ENCODE peak calls at places on chromosomes 4 and X, in ten cellular contexts. One of them, this sample, is unnamed.

GRCh38 chr4:8410641-8411271 is 29.8 kb downstream of the ACOX3 start:
- DNase-seq in RWPE1: peak; percentile 55
- DNase-seq in AG04450: no peak
- DNase-seq in NB4: peak; percentile 70
- DNase-seq in prostate gland: peak; percentile 42
- DNase-seq in CD4-positive, alpha-beta T cell: no peak
- DNase-seq in tibial nerve: peak; percentile 51
- DNase-seq in left ventricle myocardium inferior: peak; percentile 66
- DNase-seq in astrocyte of the spinal cord: peak; percentile 59
- DNase-seq in mucosa of descending colon: peak; percentile 74
- DNase-seq in this sample: no peak

GRCh38 chr4:13430834-13431568 is 53.1 kb downstream of the RAB28 start:
- DNase-seq in RWPE1: no peak
- DNase-seq in AG04450: no peak
- DNase-seq in NB4: peak; percentile 49
- DNase-seq in prostate gland: no peak
- DNase-seq in CD4-positive, alpha-beta T cell: no peak
- DNase-seq in tibial nerve: no peak
- DNase-seq in left ventricle myocardium inferior: no peak
- DNase-seq in astrocyte of the spinal cord: no peak
- DNase-seq in mucosa of descending colon: no peak
- DNase-seq in this sample: no peak

GRCh38 chr4:110614173-110614948 is 8.5 kb downstream of the PITX2 start:
- DNase-seq in RWPE1: no peak
- DNase-seq in AG04450: no peak
- DNase-seq in NB4: no peak
- DNase-seq in prostate gland: no peak
- DNase-seq in CD4-positive, alpha-beta T cell: no peak
- DNase-seq in tibial nerve: no peak
- DNase-seq in left ventricle myocardium inferior: no peak
- DNase-seq in astrocyte of the spinal cord: no peak
- DNase-seq in mucosa of descending colon: no peak
- DNase-seq in this sample: no peak

GRCh38 chr4:24202579-24202978 is 312.7 kb upstream of the PPARGC1A start:
- DNase-seq in RWPE1: no peak
- DNase-seq in AG04450: no peak
- DNase-seq in NB4: no peak
- DNase-seq in prostate gland: no peak
- DNase-seq in CD4-positive, alpha-beta T cell: no peak
- DNase-seq in tibial nerve: no peak
- DNase-seq in left ventricle myocardium inferior: no peak
- DNase-seq in astrocyte of the spinal cord: no peak
- DNase-seq in mucosa of descending colon: no peak
- DNase-seq in this sample: no peak

GRCh38 chr4:8547108-8547911 is 32.9 kb upstream of the GPR78 start:
- DNase-seq in RWPE1: no peak
- DNase-seq in AG04450: no peak
- DNase-seq in NB4: peak; percentile 72
- DNase-seq in prostate gland: no peak
- DNase-seq in CD4-positive, alpha-beta T cell: no peak
- DNase-seq in tibial nerve: no peak
- DNase-seq in left ventricle myocardium inferior: no peak
- DNase-seq in astrocyte of the spinal cord: no peak
- DNase-seq in mucosa of descending colon: no peak
- DNase-seq in this sample: no peak

GRCh38 chrX:137418086-137418485 is 147.8 kb upstream of the ZIC3 start:
- DNase-seq in RWPE1: no peak
- DNase-seq in AG04450: no peak
- DNase-seq in NB4: no peak
- DNase-seq in prostate gland: no peak
- DNase-seq in CD4-positive, alpha-beta T cell: no peak
- DNase-seq in tibial nerve: no peak
- DNase-seq in left ventricle myocardium inferior: no peak
- DNase-seq in astrocyte of the spinal cord: no peak
- DNase-seq in mucosa of descending colon: no peak
- DNase-seq in this sample: no peak

GRCh38 chrX:2782778-2783177 is 30.9 kb downstream of the XG start:
- DNase-seq in RWPE1: no peak
- DNase-seq in AG04450: no peak
- DNase-seq in NB4: no peak
- DNase-seq in prostate gland: no peak
- DNase-seq in CD4-positive, alpha-beta T cell: no peak
- DNase-seq in tibial nerve: no peak
- DNase-seq in left ventricle myocardium inferior: no peak
- DNase-seq in astrocyte of the spinal cord: no peak
- DNase-seq in mucosa of descending colon: no peak
- DNase-seq in this sample: no peak

GRCh38 chrX:31580726-31581125 is 508.9 kb upstream of the FTHL17 start:
- DNase-seq in RWPE1: peak; percentile 29
- DNase-seq in AG04450: no peak
- DNase-seq in NB4: no peak
- DNase-seq in prostate gland: no peak
- DNase-seq in CD4-positive, alpha-beta T cell: no peak
- DNase-seq in tibial nerve: no peak
- DNase-seq in left ventricle myocardium inferior: no peak
- DNase-seq in astrocyte of the spinal cord: peak; percentile 38
- DNase-seq in mucosa of descending colon: no peak
- DNase-seq in this sample: no peak

GRCh38 chrX:95056901-95057300 is 1382.9 kb downstream of the FAM133A start:
- DNase-seq in RWPE1: no peak
- DNase-seq in AG04450: no peak
- DNase-seq in NB4: no peak
- DNase-seq in prostate gland: no peak
- DNase-seq in CD4-positive, alpha-beta T cell: no peak
- DNase-seq in tibial nerve: no peak
- DNase-seq in left ventricle myocardium inferior: no peak
- DNase-seq in astrocyte of the spinal cord: peak; percentile 49
- DNase-seq in mucosa of descending colon: no peak
- DNase-seq in this sample: no peak

GRCh38 chrX:56232221-56233082 is at the start of gene KLF8:
- DNase-seq in RWPE1: peak; percentile 31
- DNase-seq in AG04450: no peak
- DNase-seq in NB4: peak; percentile 2
- DNase-seq in prostate gland: peak; percentile 61
- DNase-seq in CD4-positive, alpha-beta T cell: peak; percentile 14
- DNase-seq in tibial nerve: peak; percentile 39
- DNase-seq in left ventricle myocardium inferior: peak; percentile 46
- DNase-seq in astrocyte of the spinal cord: no peak
- DNase-seq in mucosa of descending colon: peak; percentile 77
- DNase-seq in this sample: no peak

GRCh38 chrX:65532016-65532415 is 2.6 kb downstream of the LAS1L start:
- DNase-seq in RWPE1: no peak
- DNase-seq in AG04450: no peak
- DNase-seq in NB4: no peak
- DNase-seq in prostate gland: no peak
- DNase-seq in CD4-positive, alpha-beta T cell: no peak
- DNase-seq in tibial nerve: no peak
- DNase-seq in left ventricle myocardium inferior: no peak
- DNase-seq in astrocyte of the spinal cord: no peak
- DNase-seq in mucosa of descending colon: no peak
- DNase-seq in this sample: no peak

GRCh38 chrX:56564182-56564885 is 907 bp downstream of the UBQLN2 start:
- DNase-seq in RWPE1: peak; percentile 26
- DNase-seq in AG04450: peak; percentile 1
- DNase-seq in NB4: peak; percentile 7
- DNase-seq in prostate gland: peak; percentile 3
- DNase-seq in CD4-positive, alpha-beta T cell: no peak
- DNase-seq in tibial nerve: no peak
- DNase-seq in left ventricle myocardium inferior: no peak
- DNase-seq in astrocyte of the spinal cord: peak; percentile 39
- DNase-seq in mucosa of descending colon: peak; percentile 32
- DNase-seq in this sample: peak; percentile 37

GRCh38 chr4:162101337-162101736 is 62.5 kb downstream of the FSTL5 start:
- DNase-seq in RWPE1: no peak
- DNase-seq in AG04450: no peak
- DNase-seq in NB4: no peak
- DNase-seq in prostate gland: no peak
- DNase-seq in CD4-positive, alpha-beta T cell: no peak
- DNase-seq in tibial nerve: no peak
- DNase-seq in left ventricle myocardium inferior: no peak
- DNase-seq in astrocyte of the spinal cord: no peak
- DNase-seq in mucosa of descending colon: no peak
- DNase-seq in this sample: no peak

GRCh38 chr4:162104459-162105124 is 59.2 kb downstream of the FSTL5 start:
- DNase-seq in RWPE1: no peak
- DNase-seq in AG04450: no peak
- DNase-seq in NB4: no peak
- DNase-seq in prostate gland: no peak
- DNase-seq in CD4-positive, alpha-beta T cell: no peak
- DNase-seq in tibial nerve: no peak
- DNase-seq in left ventricle myocardium inferior: no peak
- DNase-seq in astrocyte of the spinal cord: no peak
- DNase-seq in mucosa of descending colon: no peak
- DNase-seq in this sample: no peak

DNA sequence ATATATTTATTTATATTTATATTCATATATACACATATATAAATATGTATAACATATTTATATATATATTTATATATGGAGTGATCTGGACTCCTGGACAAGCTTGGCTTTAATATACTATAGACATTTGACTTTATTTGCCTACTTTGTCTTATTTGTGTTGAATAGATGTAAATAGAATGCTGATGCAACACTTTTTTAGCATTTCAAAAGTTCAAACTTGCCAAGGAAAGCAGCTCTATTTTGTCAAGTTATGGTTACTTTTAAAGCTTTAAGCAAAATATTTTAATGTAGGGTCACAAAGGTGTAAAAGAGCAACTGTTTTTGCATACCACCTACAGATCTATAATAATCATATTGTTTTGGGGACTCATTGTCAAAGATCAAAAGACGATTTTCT is 61.1 kb downstream of the FSTL5 start:
- DNase-seq in RWPE1: no peak
- DNase-seq in AG04450: no peak
- DNase-seq in NB4: no peak
- DNase-seq in prostate gland: no peak
- DNase-seq in CD4-positive, alpha-beta T cell: no peak
- DNase-seq in tibial nerve: no peak
- DNase-seq in left ventricle myocardium inferior: no peak
- DNase-seq in astrocyte of the spinal cord: no peak
- DNase-seq in mucosa of descending colon: no peak
- DNase-seq in this sample: no peak
- TF ChIP-seq CTCF in RWPE1: no peak
- TF ChIP-seq CTCF in AG04450: no peak
- TF ChIP-seq CTCF in NB4: no peak
- TF ChIP-seq CTCF in prostate gland: no peak
- TF ChIP-seq CTCF in CD4-positive, alpha-beta T cell: no peak
- TF ChIP-seq CTCF in tibial nerve: no peak
- TF ChIP-seq CTCF in left ventricle myocardium inferior: no peak
- TF ChIP-seq CTCF in astrocyte of the spinal cord: no peak
- TF ChIP-seq CTCF in mucosa of descending colon: no peak
- TF ChIP-seq CTCF in this sample: no peak

GRCh38 chrX:13415551-13415950 is 95.7 kb upstream of the ATXN3L start:
- DNase-seq in RWPE1: no peak
- DNase-seq in AG04450: no peak
- DNase-seq in NB4: no peak
- DNase-seq in prostate gland: no peak
- DNase-seq in CD4-positive, alpha-beta T cell: no peak
- DNase-seq in tibial nerve: no peak
- DNase-seq in left ventricle myocardium inferior: no peak
- DNase-seq in astrocyte of the spinal cord: no peak
- DNase-seq in mucosa of descending colon: no peak
- DNase-seq in this sample: no peak

GRCh38 chrX:13420545-13421183 is 100.8 kb upstream of the ATXN3L start:
- DNase-seq in RWPE1: no peak
- DNase-seq in AG04450: no peak
- DNase-seq in NB4: no peak
- DNase-seq in prostate gland: no peak
- DNase-seq in CD4-positive, alpha-beta T cell: no peak
- DNase-seq in tibial nerve: no peak
- DNase-seq in left ventricle myocardium inferior: no peak
- DNase-seq in astrocyte of the spinal cord: no peak
- DNase-seq in mucosa of descending colon: no peak
- DNase-seq in this sample: no peak

GRCh38 chrX:13418126-13419091 is 98.6 kb upstream of the ATXN3L start:
- DNase-seq in RWPE1: peak; percentile 18
- DNase-seq in AG04450: no peak
- DNase-seq in NB4: no peak
- DNase-seq in prostate gland: no peak
- DNase-seq in CD4-positive, alpha-beta T cell: no peak
- DNase-seq in tibial nerve: no peak
- DNase-seq in left ventricle myocardium inferior: no peak
- DNase-seq in astrocyte of the spinal cord: peak; percentile 15
- DNase-seq in mucosa of descending colon: no peak
- DNase-seq in this sample: no peak

GRCh38 chrX:13419276-13419675 is 99.4 kb upstream of the ATXN3L start:
- DNase-seq in RWPE1: no peak
- DNase-seq in AG04450: no peak
- DNase-seq in NB4: no peak
- DNase-seq in prostate gland: no peak
- DNase-seq in CD4-positive, alpha-beta T cell: no peak
- DNase-seq in tibial nerve: no peak
- DNase-seq in left ventricle myocardium inferior: no peak
- DNase-seq in astrocyte of the spinal cord: no peak
- DNase-seq in mucosa of descending colon: no peak
- DNase-seq in this sample: no peak

GRCh38 chrX:13419918-13420317 is 100.1 kb upstream of the ATXN3L start:
- DNase-seq in RWPE1: no peak
- DNase-seq in AG04450: no peak
- DNase-seq in NB4: no peak
- DNase-seq in prostate gland: no peak
- DNase-seq in CD4-positive, alpha-beta T cell: no peak
- DNase-seq in tibial nerve: no peak
- DNase-seq in left ventricle myocardium inferior: no peak
- DNase-seq in astrocyte of the spinal cord: no peak
- DNase-seq in mucosa of descending colon: no peak
- DNase-seq in this sample: no peak
- TF ChIP-seq CTCF in RWPE1: no peak
- TF ChIP-seq CTCF in AG04450: no peak
- TF ChIP-seq CTCF in NB4: no peak
- TF ChIP-seq CTCF in prostate gland: no peak
- TF ChIP-seq CTCF in CD4-positive, alpha-beta T cell: no peak
- TF ChIP-seq CTCF in tibial nerve: no peak
- TF ChIP-seq CTCF in left ventricle myocardium inferior: no peak
- TF ChIP-seq CTCF in astrocyte of the spinal cord: no peak
- TF ChIP-seq CTCF in mucosa of descending colon: no peak
- TF ChIP-seq CTCF in this sample: no peak

GRCh38 chr4:42750091-42750490 is 93.2 kb upstream of the ATP8A1 start:
- DNase-seq in RWPE1: no peak
- DNase-seq in AG04450: no peak
- DNase-seq in NB4: peak; percentile 52
- DNase-seq in prostate gland: peak; percentile 12
- DNase-seq in CD4-positive, alpha-beta T cell: no peak
- DNase-seq in tibial nerve: no peak
- DNase-seq in left ventricle myocardium inferior: no peak
- DNase-seq in astrocyte of the spinal cord: no peak
- DNase-seq in mucosa of descending colon: peak; percentile 34
- DNase-seq in this sample: no peak
- TF ChIP-seq CTCF in RWPE1: no peak
- TF ChIP-seq CTCF in AG04450: no peak
- TF ChIP-seq CTCF in NB4: no peak
- TF ChIP-seq CTCF in prostate gland: peak; percentile 12
- TF ChIP-seq CTCF in CD4-positive, alpha-beta T cell: peak; percentile 47
- TF ChIP-seq CTCF in tibial nerve: no peak
- TF ChIP-seq CTCF in left ventricle myocardium inferior: peak; percentile 64
- TF ChIP-seq CTCF in astrocyte of the spinal cord: no peak
- TF ChIP-seq CTCF in mucosa of descending colon: no peak
- TF ChIP-seq CTCF in this sample: no peak

DNA sequence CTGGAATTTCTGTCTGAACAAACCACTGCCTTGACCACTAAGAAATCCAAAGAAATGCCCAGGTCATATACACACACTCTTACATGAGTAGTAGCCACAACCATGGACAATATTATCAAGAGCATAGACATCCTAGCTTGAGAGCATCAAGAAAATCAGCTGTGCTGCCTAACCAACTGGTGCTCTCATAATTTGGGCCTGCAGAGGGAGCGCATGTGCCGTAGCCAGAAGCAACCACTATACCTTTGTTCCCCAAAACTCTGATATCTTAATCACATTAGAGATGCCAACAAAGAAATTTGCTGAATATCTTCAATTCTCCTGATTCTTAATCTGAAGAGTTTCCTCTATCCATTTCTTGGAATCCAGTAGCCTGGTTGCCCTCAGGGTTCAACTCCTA is 163.6 kb downstream of the ZNF674 start:
- DNase-seq in RWPE1: no peak
- DNase-seq in AG04450: no peak
- DNase-seq in NB4: peak; percentile 46
- DNase-seq in prostate gland: no peak
- DNase-seq in CD4-positive, alpha-beta T cell: no peak
- DNase-seq in tibial nerve: no peak
- DNase-seq in left ventricle myocardium inferior: no peak
- DNase-seq in astrocyte of the spinal cord: no peak
- DNase-seq in mucosa of descending colon: peak; percentile 32
- DNase-seq in this sample: no peak
- TF ChIP-seq CTCF in RWPE1: no peak
- TF ChIP-seq CTCF in AG04450: peak; percentile 49
- TF ChIP-seq CTCF in NB4: peak; percentile 39
- TF ChIP-seq CTCF in prostate gland: no peak
- TF ChIP-seq CTCF in CD4-positive, alpha-beta T cell: no peak
- TF ChIP-seq CTCF in tibial nerve: no peak
- TF ChIP-seq CTCF in left ventricle myocardium inferior: peak; percentile 40
- TF ChIP-seq CTCF in astrocyte of the spinal cord: peak; percentile 57
- TF ChIP-seq CTCF in mucosa of descending colon: no peak
- TF ChIP-seq CTCF in this sample: no peak